ENCODE peak calls at places on chromosomes 16 and 17, in ten cellular contexts. Z is activated naive CD4-positive, alpha-beta T cell treated with Interleukin-2 at 50 U/mL for 16 hours; C is T-cell; S is NCI-H1930; Y is activated T-cell treated with anti-CD3 and anti-CD28 coated beads for 1 hour; A is naive thymus-derived CD8-positive, alpha-beta T cell; O is ascending aorta; B is activated CD8-positive, alpha-beta memory T cell treated with anti-CD3 and anti-CD28 coated beads, Interleukin-2, amount 50 U/mL, for 4 hours; X is stimulated activated CD4-positive, alpha-beta T cell treated with anti-CD3 and anti-CD28 coated beads, TNF-alpha, amount 100 ng/mL, for 4 hours; T is fibroblast of the aortic adventitia. R is an unnamed sample.

GRCh38 chr16:86532526-86532815 is 22.1 kb downstream of the FOXF1 start:
- DNase-seq in Z (no peak), C (no peak), S (no peak), Y (no peak), A (no peak), O (no peak), B (no peak), X (no peak), T (no peak), R (no peak)

GRCh38 chr16:303760-304505 is 21.0 kb downstream of the PDIA2 start:
- DNase-seq in Z (no peak), C (no peak), S (no peak), Y (no peak), A (no peak), O (no peak), B (no peak), X (no peak), T (peak), R (no peak)

GRCh38 chr17:43846963-43847369 is at the start of gene CD300LG:
- DNase-seq in Z (no peak), C (no peak), S (no peak), Y (no peak), A (no peak), O (no peak), B (no peak), X (no peak), T (no peak), R (no peak)

GRCh38 chr17:41925991-41926590 is 4.3 kb upstream of the ODAD4 start:
- DNase-seq in Z (no peak), C (no peak), S (no peak), Y (no peak), A (no peak), O (no peak), B (no peak), X (no peak), T (no peak), R (no peak)

GRCh38 chr17:3009411-3009920 is 53.9 kb downstream of the OR1D5 start:
- DNase-seq in Z (no peak), C (no peak), S (no peak), Y (no peak), A (no peak), O (no peak), B (no peak), X (no peak), T (no peak), R (no peak)

GRCh38 chr16:69941251-69942098 is 9.7 kb upstream of the CLEC18A start:
- DNase-seq in Z (no peak), C (no peak), S (no peak), Y (no peak), A (no peak), O (no peak), B (no peak), X (no peak), T (no peak), R (no peak)

GRCh38 chr16:59719121-59719520 is 985.0 kb upstream of the GOT2 start:
- DNase-seq in Z (no peak), C (no peak), S (no peak), Y (no peak), A (no peak), O (no peak), B (no peak), X (no peak), T (peak), R (no peak)

GRCh38 chr17:81947189-81947588 is at the start of gene MYADML2:
- DNase-seq in Z (no peak), C (no peak), S (no peak), Y (no peak), A (no peak), O (no peak), B (no peak), X (no peak), T (no peak), R (no peak)

GRCh38 chr16:86158688-86159360 is 259.9 kb downstream of the IRF8 start:
- DNase-seq in Z (no peak), C (no peak), S (no peak), Y (no peak), A (no peak), O (no peak), B (no peak), X (no peak), T (no peak), R (no peak)

GRCh38 chr17:3659541-3660111 is 8.8 kb downstream of the TAX1BP3 start:
- DNase-seq in Z (no peak), C (no peak), S (no peak), Y (no peak), A (no peak), O (peak), B (no peak), X (no peak), T (peak), R (no peak)

GRCh38 chr17:40062347-40063033 is at the start of gene THRA:
- DNase-seq in Z (peak), C (peak), S (peak), Y (peak), A (peak), O (peak), B (peak), X (peak), T (no peak), R (no peak)

GRCh38 chr17:65102788-65103187 is 34.4 kb upstream of the RGS9 start:
- DNase-seq in Z (no peak), C (no peak), S (no peak), Y (no peak), A (no peak), O (no peak), B (no peak), X (no peak), T (no peak), R (no peak)

GRCh38 chr17:58412910-58413630 is 4.3 kb downstream of the RNF43 start:
- DNase-seq in Z (no peak), C (no peak), S (no peak), Y (no peak), A (no peak), O (no peak), B (no peak), X (no peak), T (no peak), R (no peak)

GRCh38 chr17:31533546-31534155 is 142.2 kb downstream of the RAB11FIP4 start:
- DNase-seq in Z (peak), C (no peak), S (no peak), Y (no peak), A (no peak), O (no peak), B (no peak), X (peak), T (peak), R (no peak)

GRCh38 chr16:12337776-12338655 is 361.5 kb downstream of the SNX29 start:
- DNase-seq in Z (no peak), C (no peak), S (no peak), Y (no peak), A (no peak), O (no peak), B (no peak), X (no peak), T (no peak), R (no peak)

GRCh38 chr17:77307479-77308198 is 166.9 kb downstream of the SEC14L1 start:
- DNase-seq in Z (no peak), C (no peak), S (no peak), Y (no peak), A (no peak), O (no peak), B (no peak), X (no peak), T (no peak), R (no peak)

GRCh38 chr17:7173687-7174602 is 5.2 kb downstream of the ASGR1 start:
- DNase-seq in Z (peak), C (peak), S (no peak), Y (peak), A (peak), O (no peak), B (no peak), X (no peak), T (no peak), R (no peak)

GRCh38 chr17:56676807-56677206 is 83.3 kb downstream of the NOG start:
- DNase-seq in Z (no peak), C (no peak), S (no peak), Y (no peak), A (no peak), O (no peak), B (no peak), X (no peak), T (no peak), R (no peak)

GRCh38 chr17:77887110-77887463 is 71.4 kb upstream of the TNRC6C start:
- DNase-seq in Z (no peak), C (no peak), S (no peak), Y (no peak), A (no peak), O (no peak), B (no peak), X (no peak), T (no peak), R (no peak)

GRCh38 chr16:84893849-84894599 is 74.2 kb downstream of the CRISPLD2 start:
- DNase-seq in Z (no peak), C (no peak), S (no peak), Y (no peak), A (no peak), O (no peak), B (no peak), X (no peak), T (no peak), R (no peak)

GRCh38 chr17:80961516-80961915 is 30.1 kb upstream of the CHMP6 start:
- DNase-seq in Z (no peak), C (no peak), S (no peak), Y (no peak), A (no peak), O (no peak), B (no peak), X (no peak), T (no peak), R (no peak)

GRCh38 chr16:17446661-17447060 is 24.1 kb downstream of the XYLT1 start:
- DNase-seq in Z (no peak), C (no peak), S (no peak), Y (no peak), A (no peak), O (no peak), B (no peak), X (no peak), T (no peak), R (no peak)

GRCh38 chr17:35864853-35865252 is 3.8 kb downstream of the HEATR9 start:
- DNase-seq in Z (no peak), C (no peak), S (no peak), Y (no peak), A (no peak), O (no peak), B (no peak), X (no peak), T (no peak), R (no peak)

R was measured in KG1.